ENCODE peak calls at places on chromosomes 3 and 15, in seven cellular contexts. W is endothelial cell of umbilical vein, M is GM23338, Z is spleen, B is prostate gland, L is transverse colon, O is SK-N-SH. H is an unnamed sample.

GRCh38 chr15:31502541-31503229 is 176.1 kb downstream of the KLF13 start:
- DNase-seq in W (no peak), O (no peak), L (no peak), M (no peak), B (no peak), Z (no peak), H (no peak)

GRCh38 chr15:73915085-73915484 is 11.2 kb upstream of the LOXL1 start:
- DNase-seq in L (no peak), W (no peak), Z (no peak), B (no peak), O (no peak), M (no peak), H (no peak)

GRCh38 chr3:167489571-167489970 is 15.7 kb upstream of the SERPINI2 start:
- DNase-seq in W (no peak), O (no peak), L (no peak), B (no peak), Z (no peak), M (no peak), H (no peak)

GRCh38 chr3:127694467-127695215 is 21.9 kb downstream of the ABTB1 start:
- DNase-seq in W (peak; percentile 36), B (peak; percentile 82), O (peak; percentile 71), M (peak; percentile 71), L (peak; percentile 43), Z (peak; percentile 90), H (peak; percentile 86)

GRCh38 chr3:197242784-197243432 is 55.5 kb downstream of the DLG1 start:
- DNase-seq in B (no peak), L (no peak), Z (no peak), M (no peak), W (no peak), O (no peak), H (no peak)

GRCh38 chr3:37980477-37981347 is 9.9 kb upstream of the VILL start:
- DNase-seq in O (no peak), M (no peak), B (no peak), Z (no peak), L (no peak), W (no peak), H (no peak)

GRCh38 chr15:55683366-55683765 is 59.6 kb downstream of the PRTG start:
- DNase-seq in W (no peak), M (no peak), Z (no peak), B (no peak), L (no peak), O (no peak), H (no peak)

GRCh38 chr15:52097176-52097575 is 15.4 kb downstream of the BCL2L10 start:
- DNase-seq in W (peak; percentile 71), Z (no peak), M (no peak), B (no peak), O (no peak), L (no peak), H (no peak)

GRCh38 chr15:39270221-39270835 is 310.6 kb upstream of the THBS1 start:
- DNase-seq in W (no peak), Z (no peak), O (no peak), B (no peak), L (no peak), M (no peak), H (no peak)

DNA sequence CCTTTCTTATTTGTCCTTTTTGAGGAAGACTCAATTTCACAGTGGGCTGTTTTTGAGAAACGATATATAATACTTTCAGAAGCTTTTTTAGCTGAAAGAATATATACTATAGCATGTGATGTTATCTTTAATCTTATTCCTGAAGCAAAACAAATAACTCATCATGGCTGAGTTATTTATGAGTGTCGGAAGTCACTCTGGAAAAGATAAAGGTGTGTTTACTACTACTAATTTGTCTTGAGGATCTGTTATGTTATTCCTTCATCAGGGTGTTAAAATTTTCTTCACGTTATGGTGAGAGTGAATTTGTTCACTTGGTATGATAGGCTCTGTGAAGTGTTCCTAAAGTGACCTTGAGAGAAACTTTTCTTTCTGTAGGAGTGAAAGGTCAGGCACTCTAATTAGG is 4.7 kb downstream of the TCF12 start:
- DNase-seq in B (no peak), O (no peak), L (no peak), W (peak; percentile 36), Z (no peak), M (no peak), H (no peak)
- H3K4me3 ChIP-seq in B (no peak overlapping the region), O (no peak overlapping the region), L (no peak overlapping the region), W (peak overlapping the region; percentile 17), Z (no peak overlapping the region), M (no peak overlapping the region), H (no peak overlapping the region)

DNA sequence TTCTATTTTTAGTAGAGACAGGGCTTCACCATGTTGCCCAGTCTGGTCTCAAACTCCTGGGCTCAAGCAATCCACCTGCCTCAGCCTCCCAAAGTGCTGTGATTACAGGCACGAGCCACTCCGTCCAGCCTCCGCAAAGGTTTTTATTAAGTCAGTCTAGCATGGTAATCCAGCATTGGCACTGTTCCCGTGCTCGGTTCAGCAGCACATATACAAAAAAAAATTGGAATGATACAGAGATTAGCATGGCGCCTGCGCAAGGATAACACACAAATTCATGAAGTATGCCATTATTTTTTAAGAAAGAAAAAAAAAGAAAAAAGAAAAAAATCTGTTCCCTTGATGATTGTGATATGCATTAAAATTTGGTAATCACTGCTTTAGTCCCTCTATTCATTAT is 8.5 kb downstream of the CKMT1A start:
- DNase-seq in B (no peak), Z (no peak), M (no peak), O (no peak), W (no peak), L (no peak), H (no peak)
- H3K27ac ChIP-seq in B (no peak overlapping the region), Z (no peak overlapping the region), M (no peak overlapping the region), O (no peak overlapping the region), W (no peak overlapping the region), L (no peak overlapping the region), H (no peak overlapping the region)

GRCh38 chr3:156459434-156459833 is 95.5 kb downstream of the SSR3 start:
- DNase-seq in W (no peak), M (no peak), Z (no peak), B (peak; percentile 13), L (no peak), O (no peak), H (no peak)
- TF ChIP-seq POLR2AphosphoS5 in W (no peak), M (no peak), Z (no peak), B (no peak), L (peak; percentile 30), O (no peak), H (no peak)

GRCh38 chr15:40290540-40291087 is 7.8 kb upstream of the ANKRD63 start:
- DNase-seq in B (no peak), Z (no peak), W (no peak), M (peak; percentile 60), L (no peak), O (no peak), H (no peak)
- H3K4me3 ChIP-seq in B (no peak overlapping the region), Z (no peak overlapping the region), W (no peak overlapping the region), M (peak overlapping the region; percentile 57), L (peak overlapping the region; percentile 40), O (no peak overlapping the region), H (peak overlapping the region; percentile 44)

DNA sequence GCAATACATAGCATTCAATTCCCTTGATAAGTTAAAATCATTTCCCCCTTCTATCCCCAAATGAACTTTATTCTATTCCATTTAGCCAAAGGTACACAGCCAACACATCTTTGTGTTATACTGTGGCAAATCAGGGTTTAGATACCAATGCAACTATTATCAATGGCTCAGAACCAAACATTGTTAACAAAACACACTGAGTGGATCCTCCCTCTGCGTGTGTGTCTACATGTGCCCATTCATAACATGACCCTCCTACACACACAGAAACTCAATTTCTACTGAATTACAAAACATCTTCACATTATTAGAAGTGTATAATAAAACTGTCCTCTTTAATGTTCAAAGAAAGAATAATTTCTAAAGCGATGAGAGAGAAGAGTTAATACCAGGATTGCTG is 1.3 kb downstream of the TTBK2 start:
- DNase-seq in B (no peak), O (peak; percentile 17), M (no peak), Z (no peak), L (no peak), W (no peak), H (no peak)
- H3K27ac ChIP-seq in B (peak overlapping the region; percentile 95), O (peak overlapping the region; percentile 54), M (no peak overlapping the region), Z (peak overlapping the region; percentile 89), L (peak overlapping the region; percentile 95), W (no peak overlapping the region), H (peak overlapping the region; percentile 95)